ENCODE peak calls at places on chromosomes 11 and 22, in four cellular contexts. One of them, this sample, is unnamed.

GRCh38 chr11:94526645-94527438 is 14.6 kb downstream of the C11orf97 start:
- DNase-seq in HepG2: no peak
- DNase-seq in K562: no peak
- DNase-seq in Panc1: no peak
- DNase-seq in this sample: no peak

GRCh38 chr22:38110008-38110862 is at the start of gene BAIAP2L2:
- DNase-seq in HepG2: peak
- DNase-seq in K562: no peak
- DNase-seq in Panc1: no peak
- DNase-seq in this sample: no peak

GRCh38 chr22:37896181-37896592 is 9.9 kb upstream of the MICALL1 start:
- DNase-seq in HepG2: peak
- DNase-seq in K562: no peak
- DNase-seq in Panc1: no peak
- DNase-seq in this sample: no peak

GRCh38 chr11:101583180-101584128 is at the start of gene TRPC6:
- DNase-seq in HepG2: no peak
- DNase-seq in K562: no peak
- DNase-seq in Panc1: no peak
- DNase-seq in this sample: no peak

GRCh38 chr11:71342951-71343827 is 90.8 kb upstream of the SHANK2 start:
- DNase-seq in HepG2: peak
- DNase-seq in K562: peak
- DNase-seq in Panc1: no peak
- DNase-seq in this sample: peak

GRCh38 chr11:36567684-36568083 is at the start of gene RAG1:
- DNase-seq in HepG2: no peak
- DNase-seq in K562: no peak
- DNase-seq in Panc1: no peak
- DNase-seq in this sample: no peak

GRCh38 chr11:118224512-118225180 is at the start of gene JAML:
- DNase-seq in HepG2: no peak
- DNase-seq in K562: no peak
- DNase-seq in Panc1: no peak
- DNase-seq in this sample: no peak

GRCh38 chr11:94545641-94546470 is 2.1 kb downstream of the FUT4 start:
- DNase-seq in HepG2: no peak
- DNase-seq in K562: no peak
- DNase-seq in Panc1: no peak
- DNase-seq in this sample: no peak

GRCh38 chr11:128054323-128054910 is 532.9 kb downstream of the ETS1 start:
- DNase-seq in HepG2: no peak
- DNase-seq in K562: no peak
- DNase-seq in Panc1: no peak
- DNase-seq in this sample: no peak

GRCh38 chr11:69443968-69444364 is 37.5 kb upstream of the LINC01488 start:
- DNase-seq in HepG2: no peak
- DNase-seq in K562: no peak
- DNase-seq in Panc1: no peak
- DNase-seq in this sample: no peak

GRCh38 chr11:64355078-64355940 is 3.7 kb upstream of the RPS6KA4 start:
- DNase-seq in HepG2: peak
- DNase-seq in K562: peak
- DNase-seq in Panc1: peak
- DNase-seq in this sample: peak

GRCh38 chr11:113447621-113448310 is 27.4 kb downstream of the DRD2 start:
- DNase-seq in HepG2: no peak
- DNase-seq in K562: peak
- DNase-seq in Panc1: no peak
- DNase-seq in this sample: no peak

GRCh38 chr22:27835446-27835845 is 33.9 kb upstream of the MN1 start:
- DNase-seq in HepG2: no peak
- DNase-seq in K562: no peak
- DNase-seq in Panc1: no peak
- DNase-seq in this sample: no peak

GRCh38 chr11:129819237-129819636 is 3.6 kb downstream of the TMEM45B start:
- DNase-seq in HepG2: no peak
- DNase-seq in K562: no peak
- DNase-seq in Panc1: no peak
- DNase-seq in this sample: no peak

GRCh38 chr11:79440451-79441158 is at the start of gene TENM4:
- DNase-seq in HepG2: no peak
- DNase-seq in K562: no peak
- DNase-seq in Panc1: no peak
- DNase-seq in this sample: no peak

GRCh38 chr22:40289991-40290459 is 56.3 kb upstream of the ADSL start:
- DNase-seq in HepG2: no peak
- DNase-seq in K562: no peak
- DNase-seq in Panc1: no peak
- DNase-seq in this sample: no peak

GRCh38 chr11:125251956-125252355 is 87.4 kb downstream of the PKNOX2 start:
- DNase-seq in HepG2: no peak
- DNase-seq in K562: no peak
- DNase-seq in Panc1: no peak
- DNase-seq in this sample: no peak

GRCh38 chr11:62399868-62400245 is 19.0 kb upstream of the SCGB1A1 start:
- DNase-seq in HepG2: no peak
- DNase-seq in K562: no peak
- DNase-seq in Panc1: no peak
- DNase-seq in this sample: no peak

GRCh38 chr22:24772493-24773220 is 1.9 kb downstream of the PIWIL3 start:
- DNase-seq in HepG2: peak
- DNase-seq in K562: peak
- DNase-seq in Panc1: no peak
- DNase-seq in this sample: peak

GRCh38 chr11:124041254-124041653 is at the start of gene OR10G7:
- DNase-seq in HepG2: no peak
- DNase-seq in K562: no peak
- DNase-seq in Panc1: no peak
- DNase-seq in this sample: no peak

GRCh38 chr22:38870791-38871359 is 1.1 kb downstream of the CBX6 start:
- DNase-seq in HepG2: no peak
- DNase-seq in K562: no peak
- DNase-seq in Panc1: no peak
- DNase-seq in this sample: no peak

GRCh38 chr11:58912124-58912523 is 27.2 kb upstream of the GLYATL1 start:
- DNase-seq in HepG2: no peak
- DNase-seq in K562: no peak
- DNase-seq in Panc1: no peak
- DNase-seq in this sample: no peak

GRCh38 chr11:131692151-131692550 is 321.7 kb downstream of the NTM start:
- DNase-seq in HepG2: no peak
- DNase-seq in K562: no peak
- DNase-seq in Panc1: no peak
- DNase-seq in this sample: no peak

GRCh38 chr11:131690776-131691557 is 320.6 kb downstream of the NTM start:
- DNase-seq in HepG2: no peak
- DNase-seq in K562: no peak
- DNase-seq in Panc1: no peak
- DNase-seq in this sample: no peak

GRCh38 chr11:131690362-131690761 is 319.9 kb downstream of the NTM start:
- DNase-seq in HepG2: no peak
- DNase-seq in K562: no peak
- DNase-seq in Panc1: no peak
- DNase-seq in this sample: no peak

GRCh38 chr11:131692961-131693360 is 322.5 kb downstream of the NTM start:
- DNase-seq in HepG2: no peak
- DNase-seq in K562: no peak
- DNase-seq in Panc1: no peak
- DNase-seq in this sample: no peak

DNA sequence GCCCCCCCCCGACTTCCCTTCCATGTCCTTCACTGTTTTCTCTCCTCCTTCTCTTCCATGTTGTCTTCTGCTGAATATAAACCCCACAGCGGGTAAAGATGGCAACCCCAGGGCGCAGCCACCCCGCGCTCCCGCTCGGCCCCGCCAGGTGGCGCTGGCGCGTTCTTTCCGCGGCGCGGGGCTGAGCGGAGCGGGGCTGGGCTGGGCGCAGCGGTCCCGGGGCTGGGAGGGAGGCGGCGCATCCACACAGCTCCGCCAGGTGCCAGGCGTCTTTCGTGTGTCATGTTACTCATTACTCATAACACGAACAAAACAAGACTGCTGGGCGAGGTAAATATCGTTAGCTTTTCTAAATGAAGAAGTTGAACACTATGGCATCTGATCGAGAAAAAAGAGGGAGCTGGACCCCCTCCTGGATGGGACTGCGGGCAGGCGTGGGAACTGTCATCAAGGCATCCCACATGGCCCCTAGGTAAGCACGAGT is 321.2 kb downstream of the NTM start:
- DNase-seq in HepG2: no peak
- DNase-seq in K562: peak
- DNase-seq in Panc1: no peak
- DNase-seq in this sample: no peak
- TF ChIP-seq TCF7L2 in HepG2: no peak
- TF ChIP-seq TCF7L2 in K562: no peak
- TF ChIP-seq TCF7L2 in Panc1: no peak
- TF ChIP-seq TCF7L2 in this sample: no peak

GRCh38 chr22:45212992-45213751 is 27.5 kb downstream of the KIAA0930 start:
- DNase-seq in HepG2: no peak
- DNase-seq in K562: no peak
- DNase-seq in Panc1: no peak
- DNase-seq in this sample: no peak
- TF ChIP-seq TCF7L2 in HepG2: no peak
- TF ChIP-seq TCF7L2 in K562: no peak
- TF ChIP-seq TCF7L2 in Panc1: no peak
- TF ChIP-seq TCF7L2 in this sample: no peak

GRCh38 chr11:109609454-109610185 is 187.6 kb downstream of the C11orf87 start:
- DNase-seq in HepG2: no peak
- DNase-seq in K562: no peak
- DNase-seq in Panc1: no peak
- DNase-seq in this sample: no peak

GRCh38 chr11:109604506-109604905 is 182.5 kb downstream of the C11orf87 start:
- DNase-seq in HepG2: no peak
- DNase-seq in K562: no peak
- DNase-seq in Panc1: no peak
- DNase-seq in this sample: no peak

GRCh38 chr11:109605006-109605405 is 183.0 kb downstream of the C11orf87 start:
- DNase-seq in HepG2: no peak
- DNase-seq in K562: no peak
- DNase-seq in Panc1: no peak
- DNase-seq in this sample: no peak

DNA sequence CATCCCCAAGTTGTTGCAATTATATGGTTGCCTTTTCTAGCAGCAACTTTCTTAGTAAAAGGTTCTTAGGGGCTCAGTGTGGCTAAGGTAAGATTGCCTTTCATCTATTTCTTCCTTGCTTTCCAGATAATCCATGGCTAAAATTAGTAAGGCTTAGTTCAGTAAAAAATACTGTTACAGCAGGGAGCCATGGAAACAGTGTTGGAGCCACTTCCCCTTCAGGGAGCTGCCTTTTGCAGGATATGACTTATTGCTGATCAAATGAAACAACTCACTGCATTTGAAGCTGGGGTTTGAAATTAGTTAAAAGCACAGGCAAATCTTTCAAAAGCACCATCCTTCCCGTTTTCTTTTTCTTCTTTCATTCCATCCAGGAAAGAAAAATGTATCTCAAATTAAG is 184.3 kb downstream of the C11orf87 start:
- DNase-seq in HepG2: no peak
- DNase-seq in K562: no peak
- DNase-seq in Panc1: no peak
- DNase-seq in this sample: no peak
- TF ChIP-seq TCF7L2 in HepG2: no peak
- TF ChIP-seq TCF7L2 in K562: no peak
- TF ChIP-seq TCF7L2 in Panc1: no peak
- TF ChIP-seq TCF7L2 in this sample: no peak

GRCh38 chr11:131413217-131413616 is 42.8 kb downstream of the NTM start:
- DNase-seq in HepG2: no peak
- DNase-seq in K562: no peak
- DNase-seq in Panc1: no peak
- DNase-seq in this sample: no peak
- TF ChIP-seq TCF7L2 in HepG2: no peak
- TF ChIP-seq TCF7L2 in K562: no peak
- TF ChIP-seq TCF7L2 in Panc1: no peak
- TF ChIP-seq TCF7L2 in this sample: no peak

GRCh38 chr22:31143038-31143437 is 2.7 kb upstream of the PLA2G3 start:
- DNase-seq in HepG2: no peak
- DNase-seq in K562: no peak
- DNase-seq in Panc1: no peak
- DNase-seq in this sample: no peak
- TF ChIP-seq TCF7L2 in HepG2: no peak
- TF ChIP-seq TCF7L2 in K562: no peak
- TF ChIP-seq TCF7L2 in Panc1: no peak
- TF ChIP-seq TCF7L2 in this sample: no peak

GRCh38 chr22:31337178-31337577 is 9.0 kb downstream of the PATZ1 start:
- DNase-seq in HepG2: no peak
- DNase-seq in K562: no peak
- DNase-seq in Panc1: no peak
- DNase-seq in this sample: no peak
- TF ChIP-seq TCF7L2 in HepG2: no peak
- TF ChIP-seq TCF7L2 in K562: no peak
- TF ChIP-seq TCF7L2 in Panc1: no peak
- TF ChIP-seq TCF7L2 in this sample: no peak